ENCODE peak calls at places on chromosomes 13 and 19, in seven cellular contexts. I is NCI-H526 treated with DMSO at 0.1 percent for 48 hours, E is type B pancreatic cell, V is left colon, U is endothelial cell, D is globus pallidus, O is occipital lobe. T is an unnamed sample.

GRCh38 chr19:12774588-12775555 is at the start of gene HOOK2:
- DNase-seq in I (peak; percentile 83), E (peak; percentile 88), O (no peak), D (no peak), U (no peak), V (peak; percentile 97), T (no peak)

GRCh38 chr19:38057954-38058690 is 151.1 kb downstream of the SIPA1L3 start:
- DNase-seq in U (no peak), I (peak; percentile 67), O (no peak), E (no peak), D (no peak), V (peak; percentile 72), T (no peak)

GRCh38 chr13:32048816-32049215 is 17.2 kb downstream of the FRY start:
- DNase-seq in D (no peak), V (no peak), U (no peak), I (peak; percentile 65), E (no peak), O (no peak), T (no peak)

GRCh38 chr13:98606296-98606695 is 29.4 kb upstream of the STK24 start:
- DNase-seq in D (no peak), V (no peak), O (no peak), I (no peak), U (no peak), E (no peak), T (no peak)

GRCh38 chr13:90168953-90169352 is 1178.5 kb upstream of the MIR17HG start:
- DNase-seq in O (no peak), I (no peak), V (no peak), D (no peak), E (no peak), U (no peak), T (no peak)

GRCh38 chr13:45441633-45442032 is 23.1 kb upstream of the COG3 start:
- DNase-seq in O (no peak), I (no peak), D (no peak), E (no peak), V (no peak), U (no peak), T (no peak)

GRCh38 chr19:17893766-17894165 is 22.0 kb downstream of the SLC5A5 start:
- DNase-seq in I (no peak), O (no peak), E (no peak), D (no peak), U (no peak), V (no peak), T (no peak)

GRCh38 chr13:35039012-35039411 is 96.9 kb downstream of the NBEA start:
- DNase-seq in D (no peak), I (no peak), V (no peak), O (no peak), U (no peak), E (no peak), T (no peak)

GRCh38 chr19:39046037-39046821 is 13.9 kb upstream of the FBXO27 start:
- DNase-seq in O (no peak), E (no peak), V (no peak), U (no peak), D (no peak), I (peak; percentile 46), T (no peak)

GRCh38 chr19:29255912-29256311 is 43.0 kb upstream of the UQCRFS1 start:
- DNase-seq in I (no peak), U (no peak), V (no peak), E (peak; percentile 40), O (no peak), D (no peak), T (no peak)

GRCh38 chr19:1098177-1099051 is 3.2 kb upstream of the POLR2E start:
- DNase-seq in U (no peak), V (peak; percentile 32), D (no peak), O (no peak), I (no peak), E (no peak), T (no peak)

GRCh38 chr19:33547676-33548075 is 26.1 kb upstream of the PEPD start:
- DNase-seq in O (no peak), D (no peak), E (no peak), U (no peak), I (no peak), V (no peak), T (peak; percentile 52)

GRCh38 chr13:63408227-63409202 is 1992.9 kb upstream of the PCDH20 start:
- DNase-seq in U (no peak), V (no peak), I (no peak), O (no peak), D (no peak), E (no peak), T (no peak)

GRCh38 chr19:55472463-55472862 is 4.0 kb upstream of the ZNF628 start:
- DNase-seq in V (no peak), U (no peak), E (no peak), O (no peak), D (no peak), I (no peak), T (no peak)

GRCh38 chr19:6947745-6948144 is 60.4 kb downstream of the ADGRE1 start:
- DNase-seq in O (no peak), D (no peak), I (no peak), V (no peak), E (no peak), U (no peak), T (no peak)

GRCh38 chr13:37369618-37370017 is 228.9 kb downstream of the POSTN start:
- DNase-seq in D (no peak), U (no peak), V (no peak), E (no peak), I (no peak), O (no peak), T (no peak)

GRCh38 chr19:42657551-42657950 is 62.8 kb upstream of the CEACAM8 start:
- DNase-seq in E (no peak), V (no peak), D (no peak), U (no peak), I (no peak), O (no peak), T (no peak)